ENCODE peak calls at places on chromosomes 12 and 14, in six cellular contexts. Y, C, K, W, X and L are unnamed samples.

GRCh38 chr12:128970110-128970509 is 116.8 kb downstream of the GLT1D1 start:
- DNase-seq in K (no peak), C (no peak), W (no peak), Y (no peak), X (no peak), L (no peak)

GRCh38 chr14:49769171-49769570 is 1.2 kb downstream of the KLHDC2 start:
- DNase-seq in C (no peak), W (no peak), K (no peak), Y (peak), X (peak), L (no peak)

GRCh38 chr12:121388421-121388981 is 11.4 kb upstream of the RNF34 start:
- DNase-seq in K (no peak), X (peak), Y (no peak), C (no peak), W (no peak), L (no peak)

GRCh38 chr12:38886064-38886463 is 19.3 kb downstream of the CPNE8 start:
- DNase-seq in W (peak), X (peak), K (no peak), Y (peak), C (no peak), L (no peak)

GRCh38 chr14:90457191-90457590 is 60.4 kb downstream of the CALM1 start:
- DNase-seq in X (no peak), K (no peak), W (no peak), C (no peak), Y (no peak), L (no peak)

GRCh38 chr12:8996682-8997405 is 7.5 kb downstream of the KLRG1 start:
- DNase-seq in X (peak), C (no peak), W (no peak), K (no peak), Y (no peak), L (no peak)

GRCh38 chr12:122422769-122423257 is 344 bp upstream of the CLIP1 start:
- DNase-seq in W (peak), C (no peak), K (peak), Y (peak), X (peak), L (no peak)

GRCh38 chr12:107277850-107278249 is 184.5 kb upstream of the CRY1 start:
- DNase-seq in K (no peak), C (no peak), X (peak), Y (peak), W (no peak), L (no peak)

GRCh38 chr14:49654511-49654910 is 19.5 kb upstream of the DNAAF2 start:
- DNase-seq in W (no peak), C (no peak), Y (no peak), K (no peak), X (no peak), L (no peak)

GRCh38 chr12:113298861-113299545 is 35.9 kb downstream of the SLC8B1 start:
- DNase-seq in W (no peak), Y (peak), K (peak), X (no peak), C (no peak), L (no peak)

GRCh38 chr12:44317651-44318126 is 481.8 kb downstream of the TMEM117 start:
- DNase-seq in C (no peak), K (peak), W (no peak), Y (peak), X (peak), L (no peak)

GRCh38 chr14:99430491-99430890 is 50.2 kb downstream of the SETD3 start:
- DNase-seq in W (peak), X (peak), C (no peak), K (peak), Y (no peak), L (no peak)

GRCh38 chr14:35107866-35108265 is 13.9 kb downstream of the PPP2R3C start:
- DNase-seq in C (no peak), K (no peak), W (no peak), X (no peak), Y (no peak), L (no peak)

GRCh38 chr12:119069029-119069731 is 87.8 kb downstream of the SRRM4 start:
- DNase-seq in Y (no peak), C (no peak), X (no peak), W (no peak), K (peak), L (no peak)

GRCh38 chr12:89706551-89707348 is 1.9 kb downstream of the ATP2B1 start:
- DNase-seq in X (peak), Y (peak), C (no peak), K (peak), W (no peak), L (peak)

GRCh38 chr12:123126294-123127144 is 24.4 kb downstream of the PITPNM2 start:
- DNase-seq in Y (peak), X (peak), C (peak), K (no peak), W (no peak), L (no peak)

GRCh38 chr12:47577213-47577612 is 128.6 kb downstream of the RPAP3 start:
- DNase-seq in C (no peak), K (peak), X (no peak), Y (no peak), W (no peak), L (no peak)

GRCh38 chr12:112546339-112546738 is 127.6 kb downstream of the PTPN11 start:
- DNase-seq in W (no peak), Y (no peak), X (no peak), C (no peak), K (no peak), L (no peak)

GRCh38 chr12:85779768-85780167 is 56.4 kb downstream of the RASSF9 start:
- DNase-seq in K (no peak), Y (no peak), W (no peak), X (peak), C (no peak), L (no peak)

GRCh38 chr12:52246720-52247621 is 13.9 kb downstream of the KRT7 start:
- DNase-seq in Y (no peak), X (no peak), W (no peak), K (peak), C (no peak), L (no peak)

GRCh38 chr12:47360771-47361388 is 281.1 kb upstream of the AMIGO2 start:
- DNase-seq in K (no peak), W (no peak), Y (no peak), C (no peak), X (no peak), L (peak)

GRCh38 chr14:90505531-90505930 is 108.7 kb downstream of the CALM1 start:
- DNase-seq in Y (no peak), W (no peak), C (no peak), K (no peak), X (no peak), L (no peak)

GRCh38 chr12:127722651-127723050 is 544.3 kb upstream of the TMEM132C start:
- DNase-seq in W (no peak), Y (no peak), K (peak), C (no peak), X (no peak), L (no peak)

GRCh38 chr14:99326041-99326710 is 54.2 kb upstream of the BCL11B start:
- DNase-seq in W (no peak), K (no peak), Y (no peak), C (no peak), X (no peak), L (no peak)

GRCh38 chr12:3132636-3133409 is 55.6 kb downstream of the TSPAN9 start:
- DNase-seq in X (no peak), K (peak), Y (peak), C (no peak), W (no peak), L (no peak)

GRCh38 chr12:131466932-131467331 is 244.0 kb upstream of the SFSWAP start:
- DNase-seq in W (no peak), X (no peak), K (no peak), C (no peak), Y (no peak), L (no peak)

GRCh38 chr14:95319312-95320075 is at the start of gene CLMN:
- DNase-seq in X (no peak), C (no peak), Y (no peak), W (peak), K (peak), L (peak)

GRCh38 chr14:93430889-93431670 is at the start of gene UNC79:
- DNase-seq in Y (no peak), W (no peak), K (peak), X (no peak), C (no peak), L (no peak)